ENCODE peak calls at places on chromosome 14, in nine cellular contexts. U, A, E, K, F, Q, L, D and M are unnamed samples. For H3K27me3 and H3K36me3, the result is how much of the 10 kb centered on the place peaks cover.

GRCh38 chr14:48792376-48793024 is 793.7 kb downstream of the RPS29 start:
- DNase-seq in U (no peak), A (peak), E (peak), K (no peak), F (no peak), Q (no peak), L (peak), D (peak), M (no peak)

GRCh38 chr14:24481622-24482324 is 26.3 kb downstream of the CMA1 start:
- DNase-seq in U (no peak), A (peak), E (peak), K (no peak), F (no peak), Q (peak), L (peak), D (peak), M (no peak)

GRCh38 chr14:88834883-88835431 is 10.5 kb downstream of the TTC8 start:
- DNase-seq in U (no peak), A (peak), E (no peak), K (no peak), F (no peak), Q (no peak), L (no peak), D (no peak), M (no peak)

GRCh38 chr14:75514673-75515630 is 7.3 kb upstream of the BATF start:
- DNase-seq in U (no peak), A (peak), E (peak), K (no peak), F (no peak), Q (peak), L (peak), D (peak), M (peak)

GRCh38 chr14:33323979-33324378 is 385.3 kb downstream of the NPAS3 start:
- DNase-seq in U (no peak), A (no peak), E (no peak), K (no peak), F (no peak), Q (no peak), L (no peak), D (no peak), M (no peak)

GRCh38 chr14:34052658-34053014 is 101.8 kb upstream of the EGLN3 start:
- DNase-seq in U (no peak), A (no peak), E (no peak), K (no peak), F (no peak), Q (no peak), L (peak), D (no peak), M (no peak)

GRCh38 chr14:50798048-50798421 is 32.9 kb downstream of the NIN start:
- DNase-seq in U (no peak), A (no peak), E (no peak), K (no peak), F (no peak), Q (no peak), L (no peak), D (no peak), M (no peak)

GRCh38 chr14:59118171-59118570 is 70.3 kb upstream of the DAAM1 start:
- DNase-seq in U (no peak), A (no peak), E (no peak), K (no peak), F (no peak), Q (no peak), L (no peak), D (no peak), M (no peak)

DNA sequence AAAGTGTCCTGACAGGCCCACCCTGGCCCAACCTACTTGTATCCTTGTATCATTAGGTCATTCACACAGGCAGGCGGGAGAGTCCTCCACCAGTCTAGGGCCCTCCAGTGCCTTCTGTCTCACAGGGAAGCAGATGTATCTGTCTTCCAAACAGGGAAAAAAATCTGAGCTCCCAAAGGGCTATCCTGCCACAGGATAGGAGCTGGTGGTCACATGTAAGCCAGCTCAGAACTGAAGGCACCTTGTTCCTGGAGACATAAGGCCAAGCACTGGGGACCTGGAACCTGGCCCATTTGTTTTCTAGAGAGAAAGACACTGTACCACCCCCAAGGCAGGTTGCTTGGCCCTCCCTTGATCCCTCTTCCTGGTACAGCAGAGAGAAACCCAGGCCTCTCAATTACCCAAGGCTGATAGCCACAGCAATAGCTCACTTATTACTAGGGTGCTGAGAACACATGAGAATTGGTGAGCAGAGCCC is 19.4 kb upstream of the PLEKHH1 start:
- DNase-seq in U (no peak), A (no peak), E (no peak), K (no peak), F (peak), Q (no peak), L (no peak), D (peak), M (no peak)
- H3K27ac ChIP-seq in U (no peak), A (no peak), E (no peak), K (no peak), F (peak), Q (no peak), L (no peak), D (peak), M (no peak)

DNA sequence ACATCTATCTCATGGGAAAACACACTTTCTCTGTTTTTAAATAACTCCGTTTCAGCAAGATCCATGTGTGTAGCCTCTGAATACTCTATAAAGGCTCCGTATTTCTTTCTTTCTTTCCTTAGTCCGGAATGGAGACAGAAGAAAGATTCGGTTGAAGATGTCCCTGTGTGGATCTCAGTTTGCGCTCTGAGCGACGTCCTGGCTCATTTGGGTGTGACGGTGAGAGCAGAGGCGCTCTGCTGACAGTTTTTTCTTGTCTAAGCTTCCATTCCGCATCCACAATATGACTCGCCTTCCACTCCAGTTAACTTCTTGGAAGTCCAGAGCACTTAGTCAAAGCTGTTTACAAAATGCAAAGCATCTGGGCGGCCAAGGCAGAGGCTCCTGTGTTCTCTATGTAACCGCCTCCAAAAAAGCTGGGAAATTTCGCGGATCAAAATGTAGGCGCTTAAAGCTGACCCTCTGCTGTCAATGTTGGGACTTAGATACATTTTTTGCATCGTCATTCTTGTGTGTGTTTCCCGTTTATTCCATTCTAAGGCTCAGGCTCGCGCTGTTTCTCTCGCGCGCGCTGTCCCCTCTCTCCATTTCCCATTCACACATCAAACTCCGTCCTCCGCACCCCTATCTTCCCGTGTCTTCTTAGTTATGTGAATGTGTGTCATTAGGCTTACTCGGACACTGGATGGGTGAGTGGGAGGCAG is 910 bp upstream of the FLRT2 start:
- DNase-seq in U (no peak), A (peak), E (no peak), K (no peak), F (no peak), Q (no peak), L (peak), D (no peak), M (no peak)
- H3K27me3 ChIP-seq in U (under half), A (under half), E (under half), K (under half), F (under half), Q (under half), L (under half), D (under half), M (under half)

GRCh38 chr14:36844443-36844842 is 182.8 kb downstream of the PAX9 start:
- DNase-seq in U (no peak), A (no peak), E (no peak), K (no peak), F (no peak), Q (no peak), L (peak), D (no peak), M (no peak)
- H3K36me3 ChIP-seq in U (under half), A (under half), E (under half), K (under half), F (under half), Q (under half), L (under half), D (under half), M (under half)

GRCh38 chr14:23167006-23167847 is 16.2 kb downstream of the SLC7A8 start:
- DNase-seq in U (no peak), A (no peak), E (no peak), K (no peak), F (no peak), Q (no peak), L (no peak), D (no peak), M (no peak)
- H3K27ac ChIP-seq in U (no peak), A (no peak), E (no peak), K (no peak), F (no peak), Q (no peak), L (no peak), D (no peak), M (no peak)

DNA sequence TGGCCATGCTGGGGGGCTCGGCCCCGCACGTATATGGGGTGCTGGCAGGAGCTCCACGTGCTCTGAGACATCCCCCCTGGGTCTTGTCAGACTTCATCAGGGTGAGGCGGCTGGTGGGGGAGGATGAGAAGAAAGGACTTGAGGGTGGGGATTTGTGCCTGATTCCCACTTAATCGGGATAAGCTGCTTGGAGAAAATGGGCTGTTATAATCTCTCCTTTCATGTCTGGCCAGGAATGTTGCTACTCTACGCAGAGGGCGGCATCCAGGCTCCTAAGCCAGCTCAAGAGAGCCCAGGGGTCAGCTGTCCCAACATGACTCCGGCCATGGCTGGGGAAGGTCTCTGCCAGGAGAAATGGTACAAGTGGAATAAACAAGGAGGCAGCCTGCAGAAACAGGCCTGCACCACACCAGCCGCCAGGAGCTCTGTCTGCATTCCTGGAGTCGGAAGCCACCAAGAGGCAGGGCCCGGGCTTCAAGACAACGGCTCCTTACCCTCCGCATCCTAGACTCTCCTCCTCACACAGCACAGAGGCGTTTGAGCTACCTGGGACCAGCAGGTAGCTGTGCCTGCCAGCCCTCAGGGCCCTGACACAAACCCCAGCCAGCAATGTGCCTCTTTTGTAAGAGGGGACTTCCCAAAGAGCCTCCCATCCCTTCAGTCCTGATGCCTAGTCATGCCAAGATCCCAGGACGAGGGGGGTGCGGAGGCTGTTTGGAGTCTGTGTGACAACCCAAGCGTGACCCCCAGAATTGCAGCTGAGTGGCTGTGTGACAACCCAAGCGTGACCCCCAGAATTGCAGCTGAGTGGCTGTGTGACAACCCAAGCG is 195.8 kb upstream of the DIO3 start:
- DNase-seq in U (peak), A (no peak), E (no peak), K (no peak), F (peak), Q (no peak), L (peak), D (no peak), M (peak)
- H3K27me3 ChIP-seq in U (under half), A (under half), E (half or more), K (under half), F (under half), Q (under half), L (half or more), D (under half), M (under half)

GRCh38 chr14:90991690-90992443 is 68.6 kb downstream of the RPS6KA5 start:
- DNase-seq in U (no peak), A (no peak), E (no peak), K (no peak), F (no peak), Q (no peak), L (no peak), D (no peak), M (no peak)

GRCh38 chr14:90996967-90997366 is 63.5 kb downstream of the RPS6KA5 start:
- DNase-seq in U (no peak), A (no peak), E (no peak), K (no peak), F (no peak), Q (no peak), L (no peak), D (no peak), M (no peak)

GRCh38 chr14:90993792-90994191 is 66.6 kb downstream of the RPS6KA5 start:
- DNase-seq in U (no peak), A (no peak), E (no peak), K (no peak), F (no peak), Q (no peak), L (no peak), D (no peak), M (no peak)

GRCh38 chr14:90999299-90999698 is 61.1 kb downstream of the RPS6KA5 start:
- DNase-seq in U (no peak), A (no peak), E (no peak), K (no peak), F (no peak), Q (no peak), L (peak), D (no peak), M (no peak)

GRCh38 chr14:90995785-90996184 is 64.7 kb downstream of the RPS6KA5 start:
- DNase-seq in U (no peak), A (no peak), E (no peak), K (no peak), F (no peak), Q (no peak), L (no peak), D (no peak), M (no peak)
- H3K36me3 ChIP-seq in U (under half), A (under half), E (under half), K (under half), F (under half), Q (under half), L (under half), D (under half), M (under half)

GRCh38 chr14:67944605-67945004 is 125.0 kb downstream of the RAD51B start:
- DNase-seq in U (no peak), A (no peak), E (no peak), K (no peak), F (no peak), Q (no peak), L (no peak), D (no peak), M (no peak)
- H3K27ac ChIP-seq in U (peak), A (no peak), E (no peak), K (peak), F (peak), Q (no peak), L (no peak), D (peak), M (no peak)

GRCh38 chr14:56107615-56108014 is 10.6 kb upstream of the PELI2 start:
- DNase-seq in U (no peak), A (no peak), E (no peak), K (no peak), F (no peak), Q (no peak), L (no peak), D (no peak), M (no peak)
- H3K27me3 ChIP-seq in U (under half), A (under half), E (under half), K (under half), F (under half), Q (under half), L (under half), D (under half), M (under half)

GRCh38 chr14:100282083-100282350 is 24.2 kb downstream of the SLC25A29 start:
- DNase-seq in U (no peak), A (no peak), E (no peak), K (no peak), F (no peak), Q (no peak), L (no peak), D (no peak), M (no peak)
- H3K36me3 ChIP-seq in U (under half), A (under half), E (under half), K (under half), F (under half), Q (under half), L (under half), D (under half), M (under half)